ENCODE peak calls at places on chromosomes 11 and 22, in seven cellular contexts. W is breast epithelium, D is cardiac muscle cell, H is foreskin keratinocyte, B is upper lobe of right lung, U is ovary, J is neuronal stem cell. R is an unnamed sample.

GRCh38 chr11:30583505-30584280 is 2.5 kb downstream of the MPPED2 start:
- DNase-seq in W (peak), D (no peak), H (no peak), B (peak), U (no peak), J (no peak), R (no peak)

GRCh38 chr22:30635273-30636225 is at the start of gene SLC35E4:
- DNase-seq in W (peak), D (peak), H (peak), B (peak), U (peak), J (peak), R (peak)

GRCh38 chr11:128684582-128685382 is 9.1 kb upstream of the FLI1 start:
- DNase-seq in W (no peak), D (no peak), H (no peak), B (no peak), U (no peak), J (no peak), R (no peak)

GRCh38 chr11:39361557-39361956 is 2097.9 kb downstream of the LRRC4C start:
- DNase-seq in W (no peak), D (no peak), H (no peak), B (no peak), U (no peak), J (no peak), R (no peak)

GRCh38 chr11:114308689-114309089 is 12.5 kb downstream of the NNMT start:
- DNase-seq in W (peak), D (peak), H (no peak), B (no peak), U (no peak), J (no peak), R (no peak)

GRCh38 chr22:45164217-45165123 is 745 bp downstream of the NUP50 start:
- DNase-seq in W (no peak), D (peak), H (no peak), B (peak), U (peak), J (peak), R (no peak)

GRCh38 chr11:7060828-7061227 is 28.0 kb upstream of the RBMXL2 start:
- DNase-seq in W (no peak), D (peak), H (no peak), B (no peak), U (no peak), J (no peak), R (no peak)

GRCh38 chr11:41414771-41415440 is 44.5 kb downstream of the LRRC4C start:
- DNase-seq in W (no peak), D (no peak), H (no peak), B (no peak), U (no peak), J (no peak), R (no peak)

GRCh38 chr22:19988331-19988808 is 28.3 kb downstream of the ARVCF start:
- DNase-seq in W (no peak), D (no peak), H (no peak), B (no peak), U (no peak), J (no peak), R (no peak)

GRCh38 chr11:2302280-2302843 is 549 bp downstream of the TSPAN32 start:
- DNase-seq in W (peak), D (no peak), H (no peak), B (peak), U (no peak), J (no peak), R (no peak)

GRCh38 chr11:59602432-59602831 is 13.1 kb downstream of the OSBP start:
- DNase-seq in W (no peak), D (no peak), H (no peak), B (no peak), U (no peak), J (no peak), R (no peak)

GRCh38 chr11:75344761-75345454 is 6.6 kb downstream of the ARRB1 start:
- DNase-seq in W (no peak), D (no peak), H (no peak), B (no peak), U (no peak), J (no peak), R (no peak)

GRCh38 chr22:38338772-38339379 is 21.6 kb upstream of the CSNK1E start:
- DNase-seq in W (no peak), D (no peak), H (no peak), B (peak), U (no peak), J (no peak), R (no peak)

GRCh38 chr22:25804676-25805075 is 62.7 kb downstream of the MYO18B start:
- DNase-seq in W (no peak), D (no peak), H (no peak), B (no peak), U (no peak), J (no peak), R (no peak)

GRCh38 chr11:126105022-126105747 is 42.5 kb upstream of the CDON start:
- DNase-seq in W (no peak), D (no peak), H (no peak), B (no peak), U (no peak), J (no peak), R (no peak)

GRCh38 chr11:116657842-116658825 is 114.7 kb downstream of the BUD13 start:
- DNase-seq in W (no peak), D (peak), H (no peak), B (no peak), U (no peak), J (no peak), R (no peak)

GRCh38 chr11:68335693-68336092 is 23.3 kb downstream of the LRP5 start:
- DNase-seq in W (no peak), D (no peak), H (no peak), B (no peak), U (no peak), J (no peak), R (no peak)
- H3K27ac ChIP-seq in W (no peak), D (no peak), H (no peak), B (no peak), U (no peak), J (no peak), R (no peak)

DNA sequence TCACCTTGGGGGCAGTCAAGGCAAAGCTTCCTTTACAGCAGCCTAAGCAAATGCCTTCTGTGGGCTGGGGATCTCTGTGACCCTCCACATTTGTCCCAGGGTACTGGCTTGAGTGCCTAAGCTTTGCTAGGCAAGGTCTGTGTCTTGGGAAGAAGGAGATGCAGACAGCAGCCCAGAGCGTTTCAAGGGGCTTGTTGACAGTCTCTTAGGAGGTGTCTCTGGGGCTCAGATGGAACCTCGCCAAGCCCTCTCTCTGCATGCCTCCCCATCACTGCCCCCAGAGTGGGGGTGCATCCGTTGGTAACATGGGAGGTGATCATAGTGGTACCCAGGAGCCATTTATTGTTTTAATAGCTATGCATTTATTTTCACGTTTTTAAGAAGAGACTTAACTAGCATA is 29.1 kb upstream of the TMPRSS4 start:
- DNase-seq in W (no peak), D (no peak), H (no peak), B (no peak), U (no peak), J (no peak), R (no peak)
- H3K27ac ChIP-seq in W (no peak), D (no peak), H (no peak), B (no peak), U (no peak), J (no peak), R (no peak)

DNA sequence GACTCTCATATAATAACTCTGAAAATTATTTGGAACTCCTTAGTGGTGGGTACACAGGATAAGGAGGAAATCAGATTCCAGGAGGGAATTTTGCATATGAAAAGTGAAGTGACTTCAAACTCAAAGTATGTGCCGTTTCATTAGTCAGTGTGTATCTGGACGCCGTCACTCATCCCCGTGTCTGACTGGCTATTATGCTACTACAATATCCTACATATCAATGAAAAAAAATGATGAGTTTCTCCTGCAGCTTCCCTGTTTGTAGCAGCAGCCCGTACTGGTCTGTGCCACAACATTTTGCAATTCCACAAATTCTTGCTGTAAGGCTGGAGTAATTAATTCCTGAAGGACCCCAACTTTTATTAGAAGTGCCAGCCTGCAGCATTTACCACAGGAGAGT is 16.5 kb downstream of the WT1 start:
- DNase-seq in W (no peak), D (no peak), H (no peak), B (no peak), U (no peak), J (no peak), R (no peak)
- H3K27ac ChIP-seq in W (no peak), D (no peak), H (no peak), B (no peak), U (no peak), J (no peak), R (no peak)

DNA sequence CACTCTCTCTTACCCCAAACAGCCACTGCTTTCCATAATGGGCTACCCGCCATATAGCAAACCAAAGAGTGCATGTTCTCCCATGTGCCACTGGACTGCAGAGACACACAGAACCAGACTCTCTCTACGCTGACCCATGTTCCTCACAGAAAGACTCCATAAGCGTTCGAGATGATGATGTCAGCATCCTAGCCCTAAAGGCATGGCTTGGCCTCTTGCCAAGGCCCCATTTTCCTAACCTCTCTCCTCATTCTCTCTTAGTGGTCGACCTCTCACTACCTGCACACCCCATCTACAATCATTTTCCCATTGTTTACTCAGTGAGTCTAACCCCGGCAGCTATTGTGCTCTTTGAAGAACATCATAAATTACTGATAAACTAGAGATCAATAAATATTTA is 4.9 kb downstream of the NDUFC2 start:
- DNase-seq in W (no peak), D (no peak), H (no peak), B (no peak), U (no peak), J (no peak), R (no peak)
- H3K27ac ChIP-seq in W (no peak), D (no peak), H (no peak), B (no peak), U (no peak), J (no peak), R (no peak)

DNA sequence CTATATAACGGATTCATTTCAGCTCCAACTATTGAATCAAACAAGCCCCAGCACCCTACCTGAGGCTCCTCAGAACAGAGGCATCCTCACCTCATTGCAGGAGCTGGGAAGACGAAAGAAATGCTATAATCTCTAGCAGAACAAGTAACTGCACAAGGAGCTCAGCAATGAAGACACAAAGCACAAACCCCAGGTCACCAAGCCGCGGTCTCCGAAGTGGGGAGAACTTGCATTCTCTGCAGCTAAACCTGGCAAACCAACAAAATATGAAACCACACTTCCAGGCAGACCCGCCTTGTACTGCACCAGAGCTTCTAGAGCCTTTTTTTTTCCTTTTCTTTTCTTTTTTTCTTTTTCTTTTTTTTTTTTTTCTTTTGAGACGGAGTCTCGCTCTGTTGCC is 21.8 kb upstream of the CD5 start:
- DNase-seq in W (no peak), D (no peak), H (no peak), B (no peak), U (no peak), J (no peak), R (no peak)
- H3K27ac ChIP-seq in W (no peak), D (no peak), H (no peak), B (no peak), U (no peak), J (no peak), R (no peak)

GRCh38 chr11:9210224-9210921 is 54.8 kb downstream of the DENND5A start:
- DNase-seq in W (no peak), D (no peak), H (no peak), B (no peak), U (no peak), J (no peak), R (no peak)

GRCh38 chr11:9208726-9209501 is 56.2 kb downstream of the DENND5A start:
- DNase-seq in W (no peak), D (no peak), H (no peak), B (no peak), U (no peak), J (no peak), R (no peak)

GRCh38 chr11:9207229-9207628 is 57.9 kb downstream of the DENND5A start:
- DNase-seq in W (no peak), D (no peak), H (no peak), B (no peak), U (no peak), J (no peak), R (no peak)

GRCh38 chr11:9211322-9211721 is 53.8 kb downstream of the DENND5A start:
- DNase-seq in W (no peak), D (no peak), H (no peak), B (no peak), U (no peak), J (no peak), R (no peak)

DNA sequence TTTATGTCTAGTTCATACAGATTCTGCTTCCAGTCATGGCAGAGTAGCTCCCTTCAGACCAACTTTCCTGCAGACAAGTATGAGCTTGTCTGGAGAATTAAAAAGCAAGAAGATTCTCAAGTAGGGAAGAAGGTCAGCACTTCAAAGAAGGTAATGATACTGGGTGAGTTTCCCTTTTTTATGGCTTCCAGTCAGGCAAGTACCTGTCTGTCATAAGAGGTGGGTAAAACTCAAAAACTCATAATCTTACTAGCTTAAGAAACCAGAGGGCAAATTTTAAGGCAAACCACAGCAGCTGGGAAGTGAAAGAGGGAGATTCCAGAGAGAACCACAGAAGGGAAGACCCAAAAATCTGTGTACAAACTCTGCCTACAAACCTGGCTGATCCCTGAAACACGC is 54.2 kb downstream of the DENND5A start:
- DNase-seq in W (no peak), D (peak), H (peak), B (no peak), U (no peak), J (no peak), R (no peak)
- H3K27ac ChIP-seq in W (no peak), D (peak), H (peak), B (no peak), U (no peak), J (no peak), R (peak)

GRCh38 chr11:122178795-122179194 is 62.8 kb upstream of the BLID start:
- DNase-seq in W (no peak), D (peak), H (no peak), B (no peak), U (no peak), J (no peak), R (no peak)
- H3K27ac ChIP-seq in W (peak), D (no peak), H (no peak), B (no peak), U (no peak), J (no peak), R (peak)

GRCh38 chr22:21698430-21699329 is 32.9 kb downstream of the PPIL2 start:
- DNase-seq in W (no peak), D (peak), H (no peak), B (no peak), U (no peak), J (no peak), R (no peak)

GRCh38 chr22:21699643-21700042 is 33.8 kb downstream of the PPIL2 start:
- DNase-seq in W (no peak), D (no peak), H (no peak), B (no peak), U (no peak), J (no peak), R (no peak)

GRCh38 chr22:21702094-21702493 is 33.5 kb downstream of the YPEL1 start:
- DNase-seq in W (no peak), D (no peak), H (no peak), B (no peak), U (no peak), J (no peak), R (no peak)

GRCh38 chr22:21701384-21701971 is 34.1 kb downstream of the YPEL1 start:
- DNase-seq in W (no peak), D (no peak), H (no peak), B (no peak), U (no peak), J (no peak), R (no peak)

DNA sequence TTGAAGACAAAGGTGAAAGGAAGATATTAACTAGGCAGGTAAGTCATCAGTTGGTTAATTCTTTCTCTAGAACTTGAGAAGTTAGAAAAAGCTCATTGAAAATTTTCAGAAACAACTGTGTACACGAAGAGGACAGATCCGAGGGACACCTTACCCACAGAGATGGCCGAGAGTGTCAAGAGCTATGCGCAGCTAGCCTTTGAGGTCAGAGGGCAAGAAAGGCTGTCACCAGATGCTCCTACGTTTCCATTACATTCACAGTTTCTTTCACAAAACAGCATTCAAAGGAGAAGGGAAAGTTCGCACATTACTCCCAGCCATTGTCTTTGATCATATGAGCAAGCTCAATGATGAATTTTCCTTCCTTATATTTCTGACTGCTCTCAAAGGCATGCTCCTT is 34.8 kb downstream of the YPEL1 start:
- DNase-seq in W (no peak), D (no peak), H (no peak), B (no peak), U (no peak), J (no peak), R (no peak)
- H3K27ac ChIP-seq in W (no peak), D (no peak), H (no peak), B (no peak), U (no peak), J (no peak), R (no peak)

GRCh38 chr11:47863893-47864430 is 15.8 kb upstream of the NUP160 start:
- DNase-seq in W (no peak), D (no peak), H (no peak), B (no peak), U (no peak), J (no peak), R (no peak)

GRCh38 chr11:47860526-47860925 is 12.4 kb upstream of the NUP160 start:
- DNase-seq in W (no peak), D (no peak), H (no peak), B (no peak), U (no peak), J (no peak), R (no peak)

GRCh38 chr11:47861762-47862161 is 13.6 kb upstream of the NUP160 start:
- DNase-seq in W (no peak), D (peak), H (no peak), B (no peak), U (no peak), J (no peak), R (no peak)

GRCh38 chr11:47864910-47865309 is 16.8 kb upstream of the NUP160 start:
- DNase-seq in W (no peak), D (no peak), H (no peak), B (no peak), U (no peak), J (no peak), R (no peak)

GRCh38 chr11:47863189-47863892 is 15.2 kb upstream of the NUP160 start:
- DNase-seq in W (no peak), D (peak), H (no peak), B (no peak), U (no peak), J (no peak), R (no peak)
- H3K27ac ChIP-seq in W (no peak), D (no peak), H (no peak), B (peak), U (no peak), J (no peak), R (no peak)